ENCODE peak calls at places on chromosomes 12 and 14, in eight cellular contexts. D is NCI-H2081, Y is D341Med, F is germinal center, C is NCI-H187, J is frontal cortex, H is SW480, S is DMS53. M is an unnamed sample.

GRCh38 chr12:27109339-27110023 is 27.1 kb upstream of the C12orf71 start:
- DNase-seq in D (no peak), C (no peak), J (no peak), Y (no peak), H (no peak), F (no peak), S (no peak), M (no peak)

GRCh38 chr14:38079268-38079667 is 128.4 kb upstream of the SSTR1 start:
- DNase-seq in F (no peak), Y (no peak), D (no peak), J (no peak), C (no peak), H (no peak), S (peak; percentile 33), M (peak; percentile 54)

GRCh38 chr12:6460751-6461371 is 9.0 kb downstream of the TAPBPL start:
- DNase-seq in F (no peak), C (no peak), S (no peak), Y (no peak), H (no peak), D (no peak), J (no peak), M (no peak)

GRCh38 chr12:121794532-121795028 is 1.1 kb upstream of the RHOF start:
- DNase-seq in S (peak; percentile 78), F (peak; percentile 47), J (no peak), C (no peak), Y (peak; percentile 54), H (no peak), D (no peak), M (peak; percentile 88)

GRCh38 chr14:105315941-105316562 is 1.5 kb downstream of the PACS2 start:
- DNase-seq in H (peak; percentile 41), F (no peak), S (no peak), D (no peak), Y (peak; percentile 27), J (peak; percentile 20), C (no peak), M (no peak)

GRCh38 chr12:131613186-131613585 is 97.7 kb upstream of the SFSWAP start:
- DNase-seq in D (no peak), J (no peak), H (no peak), F (no peak), Y (no peak), S (no peak), C (no peak), M (no peak)

GRCh38 chr12:27523305-27523641 is 733 bp upstream of the PPFIBP1 start:
- DNase-seq in F (no peak), J (no peak), S (no peak), C (no peak), Y (no peak), H (no peak), D (no peak), M (peak; percentile 52)

GRCh38 chr12:62736596-62736995 is 198.4 kb downstream of the PPM1H start:
- DNase-seq in Y (no peak), D (no peak), H (no peak), C (no peak), S (no peak), J (no peak), F (no peak), M (no peak)

GRCh38 chr14:74786916-74787315 is 23.8 kb downstream of the YLPM1 start:
- DNase-seq in C (no peak), D (no peak), S (no peak), J (no peak), H (no peak), Y (no peak), F (no peak), M (no peak)

GRCh38 chr12:6773662-6774351 is 1.5 kb downstream of the LAG3 start:
- DNase-seq in F (no peak), Y (no peak), C (no peak), S (peak; percentile 60), D (no peak), J (no peak), H (no peak), M (no peak)

GRCh38 chr14:32968972-32969544 is 30.4 kb downstream of the NPAS3 start:
- DNase-seq in H (no peak), C (no peak), S (no peak), D (no peak), Y (no peak), F (no peak), J (no peak), M (no peak)

GRCh38 chr12:96246926-96247566 is 52.9 kb downstream of the ELK3 start:
- DNase-seq in C (no peak), S (no peak), Y (no peak), F (no peak), D (no peak), H (no peak), J (no peak), M (no peak)

GRCh38 chr12:30725739-30726138 is 29.0 kb downstream of the CAPRIN2 start:
- DNase-seq in F (no peak), S (no peak), Y (no peak), C (no peak), D (no peak), J (no peak), H (peak; percentile 35), M (no peak)

GRCh38 chr12:25500651-25501050 is 52.4 kb downstream of the LMNTD1 start:
- DNase-seq in S (no peak), D (no peak), C (no peak), Y (no peak), J (no peak), F (no peak), H (no peak), M (no peak)

GRCh38 chr14:56224691-56225681 is 106.8 kb downstream of the PELI2 start:
- DNase-seq in F (no peak), H (peak; percentile 82), S (peak; percentile 93), J (no peak), Y (no peak), C (no peak), D (peak; percentile 19), M (peak; percentile 94)

GRCh38 chr14:41925409-41925808 is 318.7 kb downstream of the LRFN5 start:
- DNase-seq in J (no peak), C (no peak), Y (peak; percentile 52), S (peak; percentile 36), D (peak; percentile 1), F (no peak), H (peak; percentile 4), M (peak; percentile 69)

GRCh38 chr14:100762089-100762515 is 35.4 kb downstream of the DLK1 start:
- DNase-seq in S (no peak), J (no peak), C (no peak), D (no peak), F (no peak), H (peak; percentile 74), Y (no peak), M (peak; percentile 53)

GRCh38 chr14:105700622-105701288 is 174.4 kb downstream of the TMEM121 start:
- DNase-seq in S (no peak), H (no peak), J (no peak), F (peak; percentile 42), C (no peak), Y (no peak), D (no peak), M (peak; percentile 56)

GRCh38 chr12:62817556-62818271 is 117.2 kb downstream of the PPM1H start:
- DNase-seq in C (no peak), S (no peak), D (no peak), Y (no peak), F (no peak), H (peak; percentile 68), J (no peak), M (no peak)

GRCh38 chr12:115037830-115038229 is 353.9 kb upstream of the TBX3 start:
- DNase-seq in D (no peak), F (no peak), H (no peak), C (no peak), J (no peak), S (no peak), Y (no peak), M (no peak)

GRCh38 chr14:70186826-70187483 is 1.8 kb downstream of the SLC8A3 start:
- DNase-seq in F (peak; percentile 57), C (no peak), H (no peak), J (peak; percentile 33), Y (no peak), S (peak; percentile 88), D (no peak), M (no peak)

GRCh38 chr14:69963966-69964365 is 84.8 kb downstream of the SMOC1 start:
- DNase-seq in S (no peak), C (no peak), J (no peak), F (no peak), D (no peak), Y (no peak), H (no peak), M (peak; percentile 23)

GRCh38 chr12:64192644-64193043 is 29.5 kb downstream of the KICS2 start:
- DNase-seq in H (no peak), C (no peak), J (no peak), Y (no peak), F (no peak), S (no peak), D (no peak), M (no peak)

GRCh38 chr14:104519721-104520120 is 59.8 kb upstream of the C14orf180 start:
- DNase-seq in S (no peak), C (no peak), J (no peak), D (no peak), H (no peak), F (no peak), Y (no peak), M (no peak)

M was measured in NCI-H69.